ENCODE peak calls at places on chromosomes 16 and 17, in eight cellular contexts. L, I, Q, R, Y, Z, U and X are unnamed samples.

GRCh38 chr17:80783461-80783860 is 208.2 kb upstream of the CHMP6 start:
- DNase-seq in U (no peak), Z (no peak), L (no peak), R (peak; percentile 36), Y (no peak), I (no peak), Q (no peak), X (no peak)

GRCh38 chr17:54945671-54946070 is 22.8 kb downstream of the COX11 start:
- DNase-seq in L (no peak), U (no peak), Z (no peak), Q (no peak), Y (no peak), R (no peak), I (no peak), X (no peak)

GRCh38 chr16:53626161-53626560 is 77.5 kb downstream of the RPGRIP1L start:
- DNase-seq in I (no peak), Y (no peak), U (no peak), R (no peak), Z (no peak), Q (no peak), L (no peak), X (no peak)

GRCh38 chr17:75319818-75320691 is 30.8 kb upstream of the SLC25A19 start:
- DNase-seq in L (no peak), Q (no peak), Y (no peak), R (peak; percentile 97), U (no peak), Z (no peak), I (peak; percentile 75), X (no peak)

GRCh38 chr16:67006930-67007658 is 18.7 kb downstream of the CES4A start:
- DNase-seq in Y (no peak), U (no peak), I (no peak), Z (no peak), L (no peak), Q (no peak), R (peak; percentile 28), X (no peak)

GRCh38 chr16:87951550-87952538 is 610 bp downstream of the BANP start:
- DNase-seq in Y (no peak), Z (peak; percentile 33), U (peak; percentile 49), Q (no peak), L (no peak), R (peak; percentile 9), I (peak; percentile 51), X (no peak)

GRCh38 chr16:5066511-5066910 is 755 bp upstream of the C16orf89 start:
- DNase-seq in U (no peak), Z (no peak), R (no peak), Q (no peak), I (no peak), Y (no peak), L (no peak), X (no peak)

GRCh38 chr16:8751481-8752311 is 45.7 kb downstream of the TMEM186 start:
- DNase-seq in R (peak; percentile 89), Y (no peak), Q (peak; percentile 62), I (no peak), U (no peak), L (peak; percentile 51), Z (peak; percentile 32), X (no peak)

GRCh38 chr17:58960068-58960467 is 146.6 kb downstream of the TRIM37 start:
- DNase-seq in R (peak; percentile 82), Y (no peak), Q (peak; percentile 52), I (peak; percentile 20), Z (peak; percentile 50), U (peak; percentile 17), L (peak; percentile 87), X (peak; percentile 32)

GRCh38 chr16:66580605-66581209 is 1.4 kb downstream of the CMTM2 start:
- DNase-seq in Q (peak; percentile 61), I (no peak), Z (peak; percentile 65), R (peak; percentile 88), U (no peak), Y (no peak), L (peak; percentile 65), X (peak; percentile 67)

GRCh38 chr17:11182430-11182829 is 58.6 kb upstream of the SHISA6 start:
- DNase-seq in R (no peak), I (no peak), Y (no peak), L (no peak), Q (no peak), Z (no peak), U (peak; percentile 21), X (no peak)

GRCh38 chr16:20385844-20386832 is 18.4 kb downstream of the PDILT start:
- DNase-seq in L (peak; percentile 66), Z (peak; percentile 81), I (no peak), Q (no peak), R (peak; percentile 10), U (peak; percentile 65), Y (peak; percentile 59), X (peak; percentile 84)

GRCh38 chr16:60929-61878 is 7.6 kb downstream of the SNRNP25 start:
- DNase-seq in Z (peak; percentile 32), Q (no peak), R (no peak), L (no peak), I (peak; percentile 16), U (no peak), Y (no peak), X (peak; percentile 83)

DNA sequence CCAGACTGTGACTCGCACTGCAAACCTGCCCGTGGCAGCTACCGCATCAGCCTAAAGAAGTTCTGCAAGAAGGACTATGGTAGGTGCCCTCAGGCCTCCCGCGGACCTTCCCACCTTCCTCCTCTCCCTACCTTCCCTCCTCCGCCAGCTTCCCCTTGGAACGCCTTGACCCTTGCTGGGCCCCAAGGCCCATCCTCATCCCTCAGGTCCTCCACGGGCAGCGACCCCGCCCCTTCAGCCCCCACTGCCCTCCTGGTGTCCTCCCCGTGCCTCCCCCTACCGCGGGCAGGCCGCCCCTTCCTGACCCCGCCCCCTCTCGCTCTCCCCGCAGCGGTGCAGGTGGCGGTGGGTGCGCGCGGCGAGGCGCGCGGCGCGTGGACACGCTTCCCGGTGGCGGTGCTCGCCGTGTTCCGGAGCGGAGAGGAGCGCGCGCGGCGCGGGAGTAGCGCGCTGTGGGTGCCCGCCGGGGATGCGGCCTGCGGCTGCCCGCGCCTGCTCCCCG is 1.5 kb upstream of the TBC1D24 start:
- DNase-seq in Y (no peak), I (no peak), R (no peak), U (no peak), Z (peak; percentile 35), Q (no peak), L (peak; percentile 26), X (peak; percentile 87)
- H3K4me3 ChIP-seq in Y (peak overlapping the region; percentile 79), I (peak overlapping the region; percentile 38), R (no peak overlapping the region), U (peak overlapping the region; percentile 28), Z (peak overlapping the region; percentile 50), Q (peak overlapping the region; percentile 8), L (peak overlapping the region; percentile 57), X (peak overlapping the region; percentile 73)

GRCh38 chr16:69928856-69929400 is 22.2 kb upstream of the CLEC18A start:
- DNase-seq in U (no peak), Q (no peak), R (no peak), L (no peak), Z (no peak), Y (no peak), I (no peak), X (peak; percentile 44)
- H3K36me3 ChIP-seq in U (peaks cover 9% of the 10 kb centered on the region), Q (peaks cover 1% of the 10 kb centered on the region), R (peaks cover 13% of the 10 kb centered on the region), L (no peaks in the 10 kb centered on the region), Z (no peaks in the 10 kb centered on the region), Y (peaks cover 36% of the 10 kb centered on the region), I (peaks cover 11% of the 10 kb centered on the region), X (no peaks in the 10 kb centered on the region)

GRCh38 chr16:11111891-11112634 is 143.9 kb downstream of the SOCS1 start:
- DNase-seq in I (no peak), Q (no peak), Y (no peak), U (no peak), L (no peak), Z (no peak), R (no peak), X (no peak)
- H3K27me3 ChIP-seq in I (no peaks in the 10 kb centered on the region), Q (no peaks in the 10 kb centered on the region), Y (no peaks in the 10 kb centered on the region), U (no peaks in the 10 kb centered on the region), L (no peaks in the 10 kb centered on the region), Z (no peaks in the 10 kb centered on the region), R (no peaks in the 10 kb centered on the region), X (no peaks in the 10 kb centered on the region)

GRCh38 chr17:29726721-29727252 is 104.1 kb upstream of the CORO6 start:
- DNase-seq in Z (no peak), Y (no peak), I (peak; percentile 53), R (peak; percentile 44), Q (no peak), U (no peak), L (peak; percentile 40), X (no peak)

GRCh38 chr17:29722411-29723198 is 99.9 kb upstream of the CORO6 start:
- DNase-seq in R (peak; percentile 25), I (peak; percentile 72), L (no peak), U (peak; percentile 46), Z (no peak), Q (no peak), Y (no peak), X (no peak)

GRCh38 chr17:29720471-29720990 is 97.8 kb upstream of the CORO6 start:
- DNase-seq in Z (no peak), Q (no peak), R (no peak), U (no peak), Y (no peak), I (no peak), L (no peak), X (no peak)

GRCh38 chr17:29719469-29719868 is 96.8 kb upstream of the CORO6 start:
- DNase-seq in R (no peak), L (no peak), U (no peak), Q (no peak), I (no peak), Z (no peak), Y (no peak), X (no peak)

GRCh38 chr17:29723283-29724047 is 100.8 kb upstream of the CORO6 start:
- DNase-seq in U (no peak), R (no peak), Y (no peak), Q (no peak), I (peak; percentile 54), Z (no peak), L (no peak), X (no peak)
- H3K4me3 ChIP-seq in U (no peak overlapping the region), R (no peak overlapping the region), Y (peak overlapping the region; percentile 46), Q (no peak overlapping the region), I (no peak overlapping the region), Z (no peak overlapping the region), L (no peak overlapping the region), X (no peak overlapping the region)